ENCODE peak calls at places on chromosome 2, in eight cellular contexts. One of them, this sample, is unnamed.
A peak's percentile ranks its signal among the peaks of the same experiment; 100 is the strongest.

GRCh38 chr2:20241973-20242726 is 17.2 kb upstream of the SDC1 start:
- DNase-seq in sigmoid colon: peak; percentile 58
- DNase-seq in gastrocnemius medialis: no peak
- DNase-seq in uterus: no peak
- DNase-seq in suprapubic skin: no peak
- DNase-seq in heart left ventricle: no peak
- DNase-seq in HCT116: no peak
- DNase-seq in Peyer's patch: no peak
- DNase-seq in this sample: no peak

GRCh38 chr2:43605851-43606250 is 10.0 kb upstream of the THADA start:
- DNase-seq in HCT116: no peak
- DNase-seq in heart left ventricle: no peak
- DNase-seq in gastrocnemius medialis: no peak
- DNase-seq in Peyer's patch: no peak
- DNase-seq in sigmoid colon: no peak
- DNase-seq in uterus: no peak
- DNase-seq in suprapubic skin: no peak
- DNase-seq in this sample: no peak

GRCh38 chr2:191247381-191248057 is 2.3 kb downstream of the MYO1B start:
- DNase-seq in gastrocnemius medialis: no peak
- DNase-seq in heart left ventricle: peak; percentile 40
- DNase-seq in Peyer's patch: peak; percentile 53
- DNase-seq in sigmoid colon: no peak
- DNase-seq in uterus: peak; percentile 50
- DNase-seq in HCT116: peak; percentile 23
- DNase-seq in suprapubic skin: no peak
- DNase-seq in this sample: peak; percentile 35

GRCh38 chr2:209771474-209772292 is at the start of gene UNC80:
- DNase-seq in suprapubic skin: no peak
- DNase-seq in uterus: no peak
- DNase-seq in sigmoid colon: peak; percentile 64
- DNase-seq in HCT116: no peak
- DNase-seq in heart left ventricle: peak; percentile 59
- DNase-seq in Peyer's patch: peak; percentile 57
- DNase-seq in gastrocnemius medialis: no peak
- DNase-seq in this sample: peak; percentile 73

GRCh38 chr2:102442967-102443828 is 20.2 kb downstream of the IL18RAP start:
- DNase-seq in sigmoid colon: no peak
- DNase-seq in suprapubic skin: no peak
- DNase-seq in heart left ventricle: no peak
- DNase-seq in Peyer's patch: no peak
- DNase-seq in HCT116: peak; percentile 18
- DNase-seq in gastrocnemius medialis: no peak
- DNase-seq in uterus: no peak
- DNase-seq in this sample: no peak

GRCh38 chr2:122167561-122167960 is 412.1 kb downstream of the TSN start:
- DNase-seq in heart left ventricle: no peak
- DNase-seq in suprapubic skin: no peak
- DNase-seq in gastrocnemius medialis: no peak
- DNase-seq in uterus: no peak
- DNase-seq in Peyer's patch: no peak
- DNase-seq in sigmoid colon: no peak
- DNase-seq in HCT116: no peak
- DNase-seq in this sample: no peak

GRCh38 chr2:134070281-134070731 is 183.6 kb upstream of the MGAT5 start:
- DNase-seq in uterus: no peak
- DNase-seq in sigmoid colon: no peak
- DNase-seq in heart left ventricle: no peak
- DNase-seq in suprapubic skin: no peak
- DNase-seq in gastrocnemius medialis: no peak
- DNase-seq in HCT116: no peak
- DNase-seq in Peyer's patch: no peak
- DNase-seq in this sample: no peak

GRCh38 chr2:163132850-163133249 is 294.3 kb upstream of the KCNH7 start:
- DNase-seq in heart left ventricle: no peak
- DNase-seq in suprapubic skin: no peak
- DNase-seq in Peyer's patch: no peak
- DNase-seq in HCT116: peak; percentile 4
- DNase-seq in sigmoid colon: no peak
- DNase-seq in uterus: no peak
- DNase-seq in gastrocnemius medialis: no peak
- DNase-seq in this sample: no peak

GRCh38 chr2:226273440-226273839 is 526.2 kb downstream of the IRS1 start:
- DNase-seq in gastrocnemius medialis: no peak
- DNase-seq in suprapubic skin: no peak
- DNase-seq in Peyer's patch: no peak
- DNase-seq in uterus: no peak
- DNase-seq in heart left ventricle: no peak
- DNase-seq in HCT116: no peak
- DNase-seq in sigmoid colon: no peak
- DNase-seq in this sample: no peak

GRCh38 chr2:156005999-156006712 is 326.4 kb downstream of the NR4A2 start:
- DNase-seq in heart left ventricle: no peak
- DNase-seq in uterus: no peak
- DNase-seq in HCT116: no peak
- DNase-seq in Peyer's patch: no peak
- DNase-seq in suprapubic skin: no peak
- DNase-seq in sigmoid colon: no peak
- DNase-seq in gastrocnemius medialis: no peak
- DNase-seq in this sample: no peak

GRCh38 chr2:239201884-239202283 is 198.9 kb downstream of the HDAC4 start:
- DNase-seq in Peyer's patch: peak; percentile 25
- DNase-seq in sigmoid colon: peak; percentile 56
- DNase-seq in gastrocnemius medialis: no peak
- DNase-seq in uterus: no peak
- DNase-seq in HCT116: no peak
- DNase-seq in suprapubic skin: no peak
- DNase-seq in heart left ventricle: no peak
- DNase-seq in this sample: peak; percentile 3

GRCh38 chr2:215432759-215433594 is 2.9 kb downstream of the FN1 start:
- DNase-seq in suprapubic skin: no peak
- DNase-seq in HCT116: no peak
- DNase-seq in Peyer's patch: no peak
- DNase-seq in uterus: no peak
- DNase-seq in sigmoid colon: no peak
- DNase-seq in gastrocnemius medialis: no peak
- DNase-seq in heart left ventricle: no peak
- DNase-seq in this sample: no peak

GRCh38 chr2:177229448-177230242 is 17.1 kb downstream of the HNRNPA3 start:
- DNase-seq in gastrocnemius medialis: no peak
- DNase-seq in heart left ventricle: no peak
- DNase-seq in uterus: no peak
- DNase-seq in Peyer's patch: no peak
- DNase-seq in suprapubic skin: no peak
- DNase-seq in HCT116: no peak
- DNase-seq in sigmoid colon: no peak
- DNase-seq in this sample: no peak

GRCh38 chr2:201781583-201782051 is 884 bp upstream of the ALS2 start:
- DNase-seq in suprapubic skin: no peak
- DNase-seq in heart left ventricle: no peak
- DNase-seq in Peyer's patch: no peak
- DNase-seq in gastrocnemius medialis: no peak
- DNase-seq in sigmoid colon: peak; percentile 69
- DNase-seq in uterus: no peak
- DNase-seq in HCT116: no peak
- DNase-seq in this sample: no peak

GRCh38 chr2:135633582-135633981 is 102.3 kb downstream of the R3HDM1 start:
- DNase-seq in HCT116: no peak
- DNase-seq in suprapubic skin: no peak
- DNase-seq in Peyer's patch: no peak
- DNase-seq in uterus: no peak
- DNase-seq in heart left ventricle: no peak
- DNase-seq in sigmoid colon: no peak
- DNase-seq in gastrocnemius medialis: no peak
- DNase-seq in this sample: no peak

GRCh38 chr2:219489315-219489714 is 9.4 kb upstream of the GMPPA start:
- DNase-seq in heart left ventricle: no peak
- DNase-seq in uterus: no peak
- DNase-seq in sigmoid colon: no peak
- DNase-seq in Peyer's patch: no peak
- DNase-seq in suprapubic skin: no peak
- DNase-seq in gastrocnemius medialis: no peak
- DNase-seq in HCT116: no peak
- DNase-seq in this sample: no peak

GRCh38 chr2:63555931-63556330 is 32.3 kb downstream of the WDPCP start:
- DNase-seq in uterus: no peak
- DNase-seq in heart left ventricle: no peak
- DNase-seq in gastrocnemius medialis: no peak
- DNase-seq in HCT116: no peak
- DNase-seq in Peyer's patch: no peak
- DNase-seq in suprapubic skin: no peak
- DNase-seq in sigmoid colon: no peak
- DNase-seq in this sample: no peak

GRCh38 chr2:179180242-179180641 is 84.4 kb downstream of the SESTD1 start:
- DNase-seq in uterus: no peak
- DNase-seq in gastrocnemius medialis: no peak
- DNase-seq in heart left ventricle: no peak
- DNase-seq in suprapubic skin: no peak
- DNase-seq in HCT116: no peak
- DNase-seq in sigmoid colon: no peak
- DNase-seq in Peyer's patch: no peak
- DNase-seq in this sample: no peak

GRCh38 chr2:179174240-179174639 is 90.4 kb downstream of the SESTD1 start:
- DNase-seq in suprapubic skin: no peak
- DNase-seq in sigmoid colon: no peak
- DNase-seq in gastrocnemius medialis: no peak
- DNase-seq in uterus: no peak
- DNase-seq in Peyer's patch: no peak
- DNase-seq in HCT116: no peak
- DNase-seq in heart left ventricle: no peak
- DNase-seq in this sample: no peak

GRCh38 chr2:179179719-179180118 is 84.9 kb downstream of the SESTD1 start:
- DNase-seq in sigmoid colon: no peak
- DNase-seq in Peyer's patch: no peak
- DNase-seq in uterus: no peak
- DNase-seq in heart left ventricle: no peak
- DNase-seq in HCT116: no peak
- DNase-seq in suprapubic skin: no peak
- DNase-seq in gastrocnemius medialis: no peak
- DNase-seq in this sample: no peak

GRCh38 chr2:179181002-179181401 is 83.6 kb downstream of the SESTD1 start:
- DNase-seq in Peyer's patch: no peak
- DNase-seq in sigmoid colon: no peak
- DNase-seq in uterus: no peak
- DNase-seq in heart left ventricle: no peak
- DNase-seq in HCT116: no peak
- DNase-seq in suprapubic skin: no peak
- DNase-seq in gastrocnemius medialis: no peak
- DNase-seq in this sample: no peak

GRCh38 chr2:179177694-179178093 is 86.9 kb downstream of the SESTD1 start:
- DNase-seq in Peyer's patch: no peak
- DNase-seq in heart left ventricle: no peak
- DNase-seq in uterus: no peak
- DNase-seq in HCT116: no peak
- DNase-seq in suprapubic skin: no peak
- DNase-seq in gastrocnemius medialis: no peak
- DNase-seq in sigmoid colon: no peak
- DNase-seq in this sample: no peak
- TF ChIP-seq POLR2A in Peyer's patch: no peak
- TF ChIP-seq POLR2A in heart left ventricle: no peak
- TF ChIP-seq POLR2A in uterus: no peak
- TF ChIP-seq POLR2A in HCT116: no peak
- TF ChIP-seq POLR2A in suprapubic skin: no peak
- TF ChIP-seq POLR2A in gastrocnemius medialis: no peak
- TF ChIP-seq POLR2A in sigmoid colon: no peak
- TF ChIP-seq POLR2A in this sample: no peak

GRCh38 chr2:28956415-28956826 is 24.7 kb upstream of the TOGARAM2 start:
- DNase-seq in sigmoid colon: no peak
- DNase-seq in heart left ventricle: no peak
- DNase-seq in gastrocnemius medialis: no peak
- DNase-seq in uterus: no peak
- DNase-seq in Peyer's patch: no peak
- DNase-seq in HCT116: peak; percentile 18
- DNase-seq in suprapubic skin: no peak
- DNase-seq in this sample: peak; percentile 39
- H3K4me3 ChIP-seq in sigmoid colon: no peak overlapping the region
- H3K4me3 ChIP-seq in heart left ventricle: no peak overlapping the region
- H3K4me3 ChIP-seq in gastrocnemius medialis: no peak overlapping the region
- H3K4me3 ChIP-seq in uterus: no peak overlapping the region
- H3K4me3 ChIP-seq in Peyer's patch: no peak overlapping the region
- H3K4me3 ChIP-seq in HCT116: peak overlapping the region; percentile 15
- H3K4me3 ChIP-seq in suprapubic skin: no peak overlapping the region
- H3K4me3 ChIP-seq in this sample: no peak overlapping the region

GRCh38 chr2:10288606-10289005 is 14.1 kb upstream of the HPCAL1 start:
- DNase-seq in uterus: no peak
- DNase-seq in gastrocnemius medialis: no peak
- DNase-seq in sigmoid colon: no peak
- DNase-seq in HCT116: no peak
- DNase-seq in Peyer's patch: no peak
- DNase-seq in heart left ventricle: no peak
- DNase-seq in suprapubic skin: no peak
- DNase-seq in this sample: no peak

GRCh38 chr2:10286216-10287037 is 16.3 kb upstream of the HPCAL1 start:
- DNase-seq in HCT116: no peak
- DNase-seq in suprapubic skin: no peak
- DNase-seq in gastrocnemius medialis: no peak
- DNase-seq in sigmoid colon: no peak
- DNase-seq in uterus: no peak
- DNase-seq in Peyer's patch: no peak
- DNase-seq in heart left ventricle: peak; percentile 58
- DNase-seq in this sample: peak; percentile 79

GRCh38 chr2:10287766-10288165 is 14.9 kb upstream of the HPCAL1 start:
- DNase-seq in suprapubic skin: no peak
- DNase-seq in Peyer's patch: no peak
- DNase-seq in uterus: no peak
- DNase-seq in heart left ventricle: no peak
- DNase-seq in gastrocnemius medialis: no peak
- DNase-seq in HCT116: no peak
- DNase-seq in sigmoid colon: no peak
- DNase-seq in this sample: no peak

GRCh38 chr2:10289891-10290290 is 12.8 kb upstream of the HPCAL1 start:
- DNase-seq in suprapubic skin: no peak
- DNase-seq in heart left ventricle: no peak
- DNase-seq in sigmoid colon: no peak
- DNase-seq in uterus: no peak
- DNase-seq in gastrocnemius medialis: no peak
- DNase-seq in HCT116: peak; percentile 81
- DNase-seq in Peyer's patch: no peak
- DNase-seq in this sample: no peak

DNA sequence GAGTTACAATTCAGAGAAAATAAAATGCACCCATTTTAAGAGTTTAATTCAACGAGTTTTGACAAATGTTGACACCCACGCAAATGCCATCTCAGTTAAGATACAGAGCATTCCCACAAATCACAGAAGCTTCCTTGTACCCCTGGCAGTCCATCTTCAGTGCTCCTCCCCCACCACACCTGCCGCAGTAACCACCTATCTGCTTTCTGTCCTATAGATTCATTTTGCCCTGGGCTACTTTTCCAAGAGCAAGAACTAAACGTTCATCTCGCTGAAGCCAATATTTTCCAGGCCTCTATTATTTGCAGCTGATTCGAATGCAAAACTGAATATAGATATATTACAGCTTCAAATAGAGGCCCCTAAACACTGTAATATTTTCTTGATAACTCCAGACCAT is 13.4 kb upstream of the HPCAL1 start:
- DNase-seq in HCT116: no peak
- DNase-seq in uterus: no peak
- DNase-seq in heart left ventricle: no peak
- DNase-seq in suprapubic skin: no peak
- DNase-seq in Peyer's patch: no peak
- DNase-seq in gastrocnemius medialis: no peak
- DNase-seq in sigmoid colon: no peak
- DNase-seq in this sample: no peak
- H3K27ac ChIP-seq in HCT116: peak overlapping the region; percentile 36
- H3K27ac ChIP-seq in uterus: no peak overlapping the region
- H3K27ac ChIP-seq in heart left ventricle: no peak overlapping the region
- H3K27ac ChIP-seq in suprapubic skin: no peak overlapping the region
- H3K27ac ChIP-seq in Peyer's patch: no peak overlapping the region
- H3K27ac ChIP-seq in gastrocnemius medialis: no peak overlapping the region
- H3K27ac ChIP-seq in sigmoid colon: no peak overlapping the region
- H3K27ac ChIP-seq in this sample: no peak overlapping the region

GRCh38 chr2:39436592-39437521 is at the start of gene MAP4K3:
- DNase-seq in heart left ventricle: peak; percentile 96
- DNase-seq in suprapubic skin: peak; percentile 95
- DNase-seq in gastrocnemius medialis: peak; percentile 92
- DNase-seq in sigmoid colon: peak; percentile 97
- DNase-seq in uterus: peak; percentile 93
- DNase-seq in Peyer's patch: peak; percentile 95
- DNase-seq in HCT116: peak; percentile 83
- DNase-seq in this sample: peak; percentile 94
- TF ChIP-seq POLR2A in heart left ventricle: peak; percentile 26
- TF ChIP-seq POLR2A in suprapubic skin: no peak
- TF ChIP-seq POLR2A in gastrocnemius medialis: peak; percentile 97
- TF ChIP-seq POLR2A in sigmoid colon: peak; percentile 70
- TF ChIP-seq POLR2A in uterus: peak; percentile 84
- TF ChIP-seq POLR2A in Peyer's patch: peak; percentile 89
- TF ChIP-seq POLR2A in HCT116: no peak
- TF ChIP-seq POLR2A in this sample: peak; percentile 85